ENCODE peak calls at places on chromosome 18, in ten cellular contexts. One of them, this sample, is unnamed.

GRCh38 chr18:34999734-35000397 is 41.3 kb upstream of the MAPRE2 start:
- DNase-seq in IMR-90: no peak
- DNase-seq in stomach: no peak
- DNase-seq in sigmoid colon: no peak
- DNase-seq in ovary: no peak
- DNase-seq in A549: no peak
- DNase-seq in esophagus muscularis mucosa: no peak
- DNase-seq in GM12891: no peak
- DNase-seq in heart left ventricle: no peak
- DNase-seq in body of pancreas: no peak
- DNase-seq in this sample: no peak

GRCh38 chr18:48921305-48922202 is 29.2 kb downstream of the SMAD7 start:
- DNase-seq in A549: no peak
- DNase-seq in GM12891: no peak
- DNase-seq in esophagus muscularis mucosa: no peak
- DNase-seq in body of pancreas: no peak
- DNase-seq in ovary: no peak
- DNase-seq in heart left ventricle: no peak
- DNase-seq in sigmoid colon: peak
- DNase-seq in IMR-90: no peak
- DNase-seq in stomach: no peak
- DNase-seq in this sample: no peak

GRCh38 chr18:48575301-48575657 is 36.4 kb downstream of the CTIF start:
- DNase-seq in A549: no peak
- DNase-seq in IMR-90: no peak
- DNase-seq in ovary: no peak
- DNase-seq in GM12891: no peak
- DNase-seq in sigmoid colon: no peak
- DNase-seq in stomach: no peak
- DNase-seq in heart left ventricle: no peak
- DNase-seq in body of pancreas: no peak
- DNase-seq in esophagus muscularis mucosa: no peak
- DNase-seq in this sample: no peak

GRCh38 chr18:30562231-30562630 is 480.3 kb downstream of the DSC3 start:
- DNase-seq in esophagus muscularis mucosa: no peak
- DNase-seq in GM12891: no peak
- DNase-seq in heart left ventricle: no peak
- DNase-seq in A549: no peak
- DNase-seq in sigmoid colon: no peak
- DNase-seq in body of pancreas: no peak
- DNase-seq in IMR-90: no peak
- DNase-seq in ovary: no peak
- DNase-seq in stomach: no peak
- DNase-seq in this sample: no peak

GRCh38 chr18:44520981-44521672 is 159.6 kb upstream of the SETBP1 start:
- DNase-seq in IMR-90: no peak
- DNase-seq in A549: no peak
- DNase-seq in GM12891: no peak
- DNase-seq in heart left ventricle: no peak
- DNase-seq in stomach: no peak
- DNase-seq in body of pancreas: no peak
- DNase-seq in ovary: no peak
- DNase-seq in sigmoid colon: no peak
- DNase-seq in esophagus muscularis mucosa: no peak
- DNase-seq in this sample: no peak

GRCh38 chr18:70781860-70782453 is 493.1 kb downstream of the SOCS6 start:
- DNase-seq in GM12891: peak
- DNase-seq in ovary: no peak
- DNase-seq in IMR-90: peak
- DNase-seq in body of pancreas: peak
- DNase-seq in stomach: peak
- DNase-seq in esophagus muscularis mucosa: no peak
- DNase-seq in sigmoid colon: no peak
- DNase-seq in A549: peak
- DNase-seq in heart left ventricle: peak
- DNase-seq in this sample: peak

GRCh38 chr18:55906533-55906932 is 318.5 kb upstream of the TCF4 start:
- DNase-seq in heart left ventricle: no peak
- DNase-seq in A549: no peak
- DNase-seq in esophagus muscularis mucosa: no peak
- DNase-seq in sigmoid colon: no peak
- DNase-seq in GM12891: no peak
- DNase-seq in stomach: no peak
- DNase-seq in IMR-90: no peak
- DNase-seq in ovary: no peak
- DNase-seq in body of pancreas: no peak
- DNase-seq in this sample: peak

GRCh38 chr18:41096504-41096903 is 858.5 kb upstream of the PIK3C3 start:
- DNase-seq in A549: no peak
- DNase-seq in IMR-90: peak
- DNase-seq in stomach: no peak
- DNase-seq in sigmoid colon: no peak
- DNase-seq in esophagus muscularis mucosa: no peak
- DNase-seq in GM12891: no peak
- DNase-seq in body of pancreas: no peak
- DNase-seq in ovary: no peak
- DNase-seq in heart left ventricle: no peak
- DNase-seq in this sample: no peak

GRCh38 chr18:63992751-63993150 is 22.9 kb downstream of the SERPINB8 start:
- DNase-seq in IMR-90: no peak
- DNase-seq in ovary: no peak
- DNase-seq in esophagus muscularis mucosa: no peak
- DNase-seq in sigmoid colon: no peak
- DNase-seq in heart left ventricle: no peak
- DNase-seq in body of pancreas: no peak
- DNase-seq in A549: no peak
- DNase-seq in stomach: no peak
- DNase-seq in GM12891: no peak
- DNase-seq in this sample: no peak

GRCh38 chr18:45828917-45829811 is 3.7 kb downstream of the SIGLEC15 start:
- DNase-seq in body of pancreas: no peak
- DNase-seq in A549: no peak
- DNase-seq in stomach: peak
- DNase-seq in sigmoid colon: no peak
- DNase-seq in esophagus muscularis mucosa: peak
- DNase-seq in GM12891: no peak
- DNase-seq in ovary: no peak
- DNase-seq in heart left ventricle: no peak
- DNase-seq in IMR-90: no peak
- DNase-seq in this sample: no peak

GRCh38 chr18:24054130-24054529 is 39.6 kb downstream of the TTC39C start:
- DNase-seq in heart left ventricle: no peak
- DNase-seq in stomach: no peak
- DNase-seq in IMR-90: peak
- DNase-seq in ovary: no peak
- DNase-seq in A549: no peak
- DNase-seq in sigmoid colon: no peak
- DNase-seq in body of pancreas: no peak
- DNase-seq in GM12891: no peak
- DNase-seq in esophagus muscularis mucosa: no peak
- DNase-seq in this sample: no peak

GRCh38 chr18:76821875-76822509 is 365 bp upstream of the ZNF236 start:
- DNase-seq in esophagus muscularis mucosa: no peak
- DNase-seq in stomach: peak
- DNase-seq in IMR-90: peak
- DNase-seq in sigmoid colon: peak
- DNase-seq in heart left ventricle: peak
- DNase-seq in GM12891: peak
- DNase-seq in body of pancreas: peak
- DNase-seq in A549: peak
- DNase-seq in ovary: peak
- DNase-seq in this sample: peak
- TF ChIP-seq POLR2A in esophagus muscularis mucosa: peak
- TF ChIP-seq POLR2A in stomach: no peak
- TF ChIP-seq POLR2A in IMR-90: no peak
- TF ChIP-seq POLR2A in sigmoid colon: no peak
- TF ChIP-seq POLR2A in heart left ventricle: no peak
- TF ChIP-seq POLR2A in GM12891: peak
- TF ChIP-seq POLR2A in body of pancreas: peak
- TF ChIP-seq POLR2A in A549: peak
- TF ChIP-seq POLR2A in ovary: peak
- TF ChIP-seq POLR2A in this sample: peak

GRCh38 chr18:9949861-9950260 is 36.0 kb downstream of the VAPA start:
- DNase-seq in heart left ventricle: no peak
- DNase-seq in sigmoid colon: no peak
- DNase-seq in IMR-90: no peak
- DNase-seq in ovary: no peak
- DNase-seq in A549: no peak
- DNase-seq in GM12891: no peak
- DNase-seq in body of pancreas: no peak
- DNase-seq in esophagus muscularis mucosa: no peak
- DNase-seq in stomach: no peak
- DNase-seq in this sample: no peak

GRCh38 chr18:9949315-9949714 is 35.5 kb downstream of the VAPA start:
- DNase-seq in ovary: no peak
- DNase-seq in GM12891: no peak
- DNase-seq in esophagus muscularis mucosa: no peak
- DNase-seq in body of pancreas: no peak
- DNase-seq in sigmoid colon: no peak
- DNase-seq in A549: no peak
- DNase-seq in stomach: no peak
- DNase-seq in heart left ventricle: no peak
- DNase-seq in IMR-90: no peak
- DNase-seq in this sample: no peak

GRCh38 chr18:9951022-9951859 is 37.4 kb downstream of the VAPA start:
- DNase-seq in GM12891: no peak
- DNase-seq in heart left ventricle: no peak
- DNase-seq in stomach: no peak
- DNase-seq in esophagus muscularis mucosa: no peak
- DNase-seq in body of pancreas: peak
- DNase-seq in ovary: no peak
- DNase-seq in sigmoid colon: no peak
- DNase-seq in A549: peak
- DNase-seq in IMR-90: peak
- DNase-seq in this sample: no peak

GRCh38 chr18:9950289-9951016 is 36.6 kb downstream of the VAPA start:
- DNase-seq in GM12891: no peak
- DNase-seq in esophagus muscularis mucosa: no peak
- DNase-seq in ovary: no peak
- DNase-seq in heart left ventricle: no peak
- DNase-seq in A549: no peak
- DNase-seq in stomach: no peak
- DNase-seq in sigmoid colon: no peak
- DNase-seq in IMR-90: peak
- DNase-seq in body of pancreas: no peak
- DNase-seq in this sample: no peak

DNA sequence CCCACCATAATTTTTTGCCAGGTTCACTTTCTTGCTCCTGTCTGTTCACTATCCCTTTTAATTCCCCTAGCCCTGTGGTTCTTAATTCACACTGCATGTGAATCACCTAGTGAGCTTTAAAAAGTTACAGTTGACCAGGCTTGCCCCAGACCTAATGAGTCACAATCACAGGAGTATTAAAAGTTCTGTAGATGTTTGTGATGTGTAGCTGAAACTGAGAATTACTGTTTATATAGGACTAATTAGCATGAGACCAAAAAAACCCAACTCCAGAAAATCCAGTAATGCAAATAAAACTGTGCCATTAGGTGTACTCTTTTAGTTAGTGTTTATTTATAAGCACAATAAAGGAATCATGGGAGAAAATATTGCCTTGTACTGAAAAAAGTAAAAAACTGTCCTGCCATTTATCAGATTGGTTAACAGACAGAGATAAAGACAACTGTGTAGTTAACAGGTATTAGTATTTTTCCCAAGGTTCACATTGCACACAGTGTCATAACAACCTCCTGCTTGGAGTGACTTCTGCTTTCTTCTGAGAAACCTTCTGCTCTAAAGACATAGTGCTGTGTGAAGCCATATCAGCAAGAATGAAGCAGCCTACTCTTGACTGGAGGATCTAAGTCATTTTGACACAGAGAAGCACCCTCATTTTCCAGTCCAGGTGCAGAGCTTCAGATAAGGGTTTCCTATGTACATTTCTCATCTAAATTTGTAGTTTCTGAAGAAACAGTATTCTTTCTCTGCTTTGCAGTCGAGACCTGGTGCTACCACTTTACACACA is 39.0 kb downstream of the VAPA start:
- DNase-seq in IMR-90: no peak
- DNase-seq in esophagus muscularis mucosa: no peak
- DNase-seq in body of pancreas: no peak
- DNase-seq in sigmoid colon: no peak
- DNase-seq in stomach: no peak
- DNase-seq in ovary: no peak
- DNase-seq in A549: no peak
- DNase-seq in GM12891: no peak
- DNase-seq in heart left ventricle: no peak
- DNase-seq in this sample: peak
- TF ChIP-seq POLR2A in IMR-90: no peak
- TF ChIP-seq POLR2A in esophagus muscularis mucosa: no peak
- TF ChIP-seq POLR2A in body of pancreas: no peak
- TF ChIP-seq POLR2A in sigmoid colon: no peak
- TF ChIP-seq POLR2A in stomach: no peak
- TF ChIP-seq POLR2A in ovary: no peak
- TF ChIP-seq POLR2A in A549: no peak
- TF ChIP-seq POLR2A in GM12891: no peak
- TF ChIP-seq POLR2A in heart left ventricle: no peak
- TF ChIP-seq POLR2A in this sample: no peak

DNA sequence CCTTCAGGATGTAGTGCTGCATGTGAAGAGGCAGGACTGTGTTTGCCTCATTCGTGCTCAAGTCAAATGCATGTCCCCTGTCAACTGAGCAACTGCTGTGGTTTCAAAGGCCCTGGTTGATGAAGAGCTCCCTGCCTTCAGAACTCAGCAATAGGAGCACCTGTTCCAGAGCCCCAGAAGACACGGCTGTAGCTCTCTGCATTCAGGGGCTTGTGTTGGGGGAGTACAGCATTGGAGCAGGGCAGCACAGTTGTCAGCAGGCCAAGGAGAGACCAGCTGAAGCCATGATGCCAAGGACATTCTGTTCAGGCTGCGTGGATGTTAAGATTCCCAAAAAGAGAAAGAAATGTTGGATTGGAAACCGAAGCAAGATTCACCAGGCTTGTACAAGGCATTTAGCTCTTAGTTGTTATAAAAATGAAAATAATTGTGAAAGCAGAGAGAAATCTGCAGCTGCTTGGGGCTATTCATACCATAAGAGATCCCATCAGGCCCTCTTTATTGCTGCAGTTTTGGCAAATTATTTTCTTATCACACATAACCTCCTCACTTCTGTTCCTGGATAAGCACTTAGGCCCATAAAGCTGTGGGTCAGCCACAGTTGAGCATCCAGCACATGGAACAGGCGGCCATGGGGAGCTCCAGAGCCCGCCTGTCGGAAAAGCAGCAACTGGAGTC is 252.4 kb upstream of the ZNF521 start:
- DNase-seq in sigmoid colon: no peak
- DNase-seq in esophagus muscularis mucosa: no peak
- DNase-seq in heart left ventricle: no peak
- DNase-seq in GM12891: no peak
- DNase-seq in stomach: no peak
- DNase-seq in ovary: no peak
- DNase-seq in body of pancreas: no peak
- DNase-seq in A549: no peak
- DNase-seq in IMR-90: no peak
- DNase-seq in this sample: no peak
- TF ChIP-seq POLR2A in sigmoid colon: no peak
- TF ChIP-seq POLR2A in esophagus muscularis mucosa: no peak
- TF ChIP-seq POLR2A in heart left ventricle: no peak
- TF ChIP-seq POLR2A in GM12891: no peak
- TF ChIP-seq POLR2A in stomach: no peak
- TF ChIP-seq POLR2A in ovary: no peak
- TF ChIP-seq POLR2A in body of pancreas: no peak
- TF ChIP-seq POLR2A in A549: no peak
- TF ChIP-seq POLR2A in IMR-90: no peak
- TF ChIP-seq POLR2A in this sample: no peak

GRCh38 chr18:12946549-12947354 is 1.1 kb upstream of the SEH1L start:
- DNase-seq in stomach: peak
- DNase-seq in GM12891: peak
- DNase-seq in heart left ventricle: peak
- DNase-seq in sigmoid colon: peak
- DNase-seq in esophagus muscularis mucosa: no peak
- DNase-seq in IMR-90: peak
- DNase-seq in A549: peak
- DNase-seq in body of pancreas: peak
- DNase-seq in ovary: peak
- DNase-seq in this sample: peak
- TF ChIP-seq POLR2A in stomach: no peak
- TF ChIP-seq POLR2A in GM12891: no peak
- TF ChIP-seq POLR2A in heart left ventricle: no peak
- TF ChIP-seq POLR2A in sigmoid colon: no peak
- TF ChIP-seq POLR2A in esophagus muscularis mucosa: no peak
- TF ChIP-seq POLR2A in IMR-90: peak
- TF ChIP-seq POLR2A in A549: no peak
- TF ChIP-seq POLR2A in body of pancreas: no peak
- TF ChIP-seq POLR2A in ovary: no peak
- TF ChIP-seq POLR2A in this sample: no peak